ENCODE peak calls at places on chromosomes 16 and 17, in six cellular contexts. I is AG08396, O is NCI-H2107, S is ELR, Y is HEK293T, N is D721Med. W is an unnamed sample.

GRCh38 chr17:9247401-9247938 is 226.2 kb downstream of the NTN1 start:
- DNase-seq in Y (no peak), I (no peak), O (no peak), S (no peak), N (no peak), W (no peak)

GRCh38 chr17:19374136-19374535 is 4.2 kb upstream of the MAPK7 start:
- DNase-seq in N (no peak), S (no peak), Y (no peak), O (no peak), I (no peak), W (no peak)

GRCh38 chr17:70661342-70662222 is 492.2 kb downstream of the KCNJ2 start:
- DNase-seq in N (no peak), Y (peak), O (peak), I (no peak), S (peak), W (no peak)

GRCh38 chr17:74939534-74939933 is 3.8 kb downstream of the OTOP3 start:
- DNase-seq in I (no peak), N (no peak), S (no peak), Y (no peak), O (no peak), W (no peak)

GRCh38 chr17:45296003-45296832 is 20.6 kb downstream of the MAP3K14 start:
- DNase-seq in O (no peak), N (no peak), I (no peak), S (peak), Y (no peak), W (no peak)

GRCh38 chr17:60278237-60278636 is 113.7 kb downstream of the USP32 start:
- DNase-seq in S (no peak), I (no peak), Y (no peak), N (no peak), O (no peak), W (no peak)

GRCh38 chr16:78639775-78640174 is 540.3 kb downstream of the WWOX start:
- DNase-seq in I (no peak), Y (no peak), S (no peak), N (no peak), O (no peak), W (no peak)

GRCh38 chr16:23072084-23072599 is 77.1 kb downstream of the USP31 start:
- DNase-seq in S (peak), N (no peak), O (no peak), I (peak), Y (no peak), W (no peak)

GRCh38 chr17:44708401-44709263 is at the start of gene DBF4B:
- DNase-seq in S (peak), Y (peak), I (peak), N (peak), O (peak), W (peak)

GRCh38 chr17:41919165-41919817 is 540 bp upstream of the ACLY start:
- DNase-seq in I (no peak), N (no peak), S (no peak), O (peak), Y (no peak), W (no peak)

GRCh38 chr17:42118545-42118944 is 2.6 kb downstream of the KAT2A start:
- DNase-seq in O (no peak), I (no peak), S (peak), N (no peak), Y (peak), W (peak)

GRCh38 chr16:4200000-4200780 is 41.7 kb downstream of the SRL start:
- DNase-seq in I (peak), O (peak), Y (peak), N (peak), S (peak), W (peak)

GRCh38 chr16:27980076-27980775 is 83.3 kb downstream of the GSG1L start:
- DNase-seq in O (no peak), S (no peak), N (no peak), Y (no peak), I (no peak), W (no peak)

GRCh38 chr17:48672340-48672739 is 46.2 kb upstream of the HOXB9 start:
- DNase-seq in Y (no peak), N (no peak), S (no peak), I (no peak), O (no peak), W (no peak)

GRCh38 chr16:4260360-4260759 is 12.5 kb downstream of the TFAP4 start:
- DNase-seq in O (peak), Y (no peak), I (no peak), N (no peak), S (no peak), W (no peak)

GRCh38 chr17:50575581-50576210 is 15.2 kb downstream of the CACNA1G start:
- DNase-seq in S (no peak), N (no peak), I (no peak), O (peak), Y (no peak), W (no peak)

GRCh38 chr17:19486351-19487008 is 47.2 kb upstream of the SLC47A1 start:
- DNase-seq in Y (no peak), I (no peak), O (no peak), N (no peak), S (no peak), W (no peak)

GRCh38 chr17:57751971-57752905 is 7.1 kb upstream of the CCDC182 start:
- DNase-seq in I (no peak), O (no peak), S (no peak), Y (no peak), N (no peak), W (no peak)

GRCh38 chr16:85579883-85580607 is 33.1 kb upstream of the GSE1 start:
- DNase-seq in Y (no peak), S (no peak), N (no peak), O (no peak), I (no peak), W (no peak)

GRCh38 chr17:71959129-71959528 is 161.7 kb upstream of the SOX9 start:
- DNase-seq in S (peak), N (no peak), O (no peak), I (no peak), Y (peak), W (no peak)

GRCh38 chr17:82647593-82648164 is 565 bp downstream of the WDR45B start:
- DNase-seq in Y (peak), S (peak), I (peak), N (no peak), O (no peak), W (peak)

GRCh38 chr16:80158766-80159165 is 382.0 kb upstream of the DYNLRB2 start:
- DNase-seq in O (no peak), N (no peak), I (peak), Y (no peak), S (peak), W (no peak)

GRCh38 chr17:9115446-9116265 is 94.3 kb downstream of the NTN1 start:
- DNase-seq in Y (peak), N (no peak), S (peak), O (no peak), I (peak), W (peak)

GRCh38 chr16:81720973-81721907 is 57.9 kb upstream of the PLCG2 start:
- DNase-seq in S (no peak), I (no peak), O (no peak), N (no peak), Y (no peak), W (no peak)

GRCh38 chr16:86536621-86537020 is 18.4 kb downstream of the MTHFSD start:
- DNase-seq in S (no peak), Y (no peak), N (no peak), O (no peak), I (no peak), W (no peak)

GRCh38 chr16:57519796-57520360 is 16.5 kb downstream of the CCDC102A start:
- DNase-seq in Y (peak), I (peak), O (peak), N (peak), S (peak), W (peak)